ENCODE peak calls at places on chromosomes 16 and 17, in five cellular contexts. I is ELR, J is Karpas-422, S is nucleus accumbens, B is fibroblast of the aortic adventitia. R is an unnamed sample.

GRCh38 chr16:50501986-50502615 is 46.1 kb upstream of the NKD1 start:
- DNase-seq in I (no peak), J (no peak), S (no peak), B (no peak), R (no peak)

GRCh38 chr16:58384437-58385055 is 7.7 kb upstream of the GINS3 start:
- DNase-seq in I (no peak), J (no peak), S (no peak), B (no peak), R (no peak)

GRCh38 chr16:13873835-13874438 is 46.0 kb upstream of the ERCC4 start:
- DNase-seq in I (peak), J (no peak), S (no peak), B (peak), R (peak)

GRCh38 chr16:84907575-84907974 is 87.8 kb downstream of the CRISPLD2 start:
- DNase-seq in I (no peak), J (no peak), S (no peak), B (no peak), R (peak)

GRCh38 chr17:81740395-81740961 is 28.4 kb downstream of the SLC25A10 start:
- DNase-seq in I (no peak), J (no peak), S (no peak), B (no peak), R (no peak)

GRCh38 chr16:3045758-3046505 is 429 bp upstream of the MMP25 start:
- DNase-seq in I (no peak), J (no peak), S (no peak), B (no peak), R (no peak)

GRCh38 chr17:81386646-81387234 is 8.5 kb upstream of the BAHCC1 start:
- DNase-seq in I (peak), J (no peak), S (peak), B (no peak), R (peak)

GRCh38 chr17:15981646-15982580 is 17.6 kb downstream of the ZSWIM7 start:
- DNase-seq in I (peak), J (no peak), S (no peak), B (peak), R (no peak)

GRCh38 chr16:89143201-89143741 is 28.3 kb upstream of the CDH15 start:
- DNase-seq in I (no peak), J (no peak), S (no peak), B (no peak), R (no peak)

GRCh38 chr17:17114592-17115225 is 72.5 kb downstream of the MPRIP start:
- DNase-seq in I (no peak), J (no peak), S (no peak), B (no peak), R (peak)

GRCh38 chr16:67396159-67396774 is 3.0 kb upstream of the TPPP3 start:
- DNase-seq in I (peak), J (peak), S (no peak), B (peak), R (peak)

R was measured in GM03348.